ENCODE peak calls at places on chromosomes 7 and 10, in nine cellular contexts. One of them, this sample, is unnamed.

GRCh38 chr7:5217851-5218331 is 27.9 kb downstream of the WIPI2 start:
- DNase-seq in activated T-cell treated with anti-CD3 and anti-CD28 coated beads, Interleukin-2, amount 50 U/mL, for 72 hours: no peak
- DNase-seq in midbrain: no peak
- DNase-seq in GDM1: no peak
- DNase-seq in RWPE1: no peak
- DNase-seq in skeletal muscle cell: no peak
- DNase-seq in mesenteric fat pad: peak
- DNase-seq in NCI-H1417 treated with DMSO at 0.1 percent for 48 hours: no peak
- DNase-seq in T-cell: no peak
- DNase-seq in this sample: peak

GRCh38 chr7:20786421-20786778 is 286 bp downstream of the SP8 start:
- DNase-seq in NCI-H1417 treated with DMSO at 0.1 percent for 48 hours: no peak
- DNase-seq in activated T-cell treated with anti-CD3 and anti-CD28 coated beads, Interleukin-2, amount 50 U/mL, for 72 hours: no peak
- DNase-seq in RWPE1: no peak
- DNase-seq in mesenteric fat pad: no peak
- DNase-seq in T-cell: no peak
- DNase-seq in GDM1: no peak
- DNase-seq in midbrain: no peak
- DNase-seq in skeletal muscle cell: no peak
- DNase-seq in this sample: no peak

GRCh38 chr10:44619975-44620374 is 235.1 kb upstream of the CXCL12 start:
- DNase-seq in GDM1: no peak
- DNase-seq in activated T-cell treated with anti-CD3 and anti-CD28 coated beads, Interleukin-2, amount 50 U/mL, for 72 hours: no peak
- DNase-seq in skeletal muscle cell: peak
- DNase-seq in midbrain: no peak
- DNase-seq in mesenteric fat pad: no peak
- DNase-seq in RWPE1: no peak
- DNase-seq in NCI-H1417 treated with DMSO at 0.1 percent for 48 hours: no peak
- DNase-seq in T-cell: no peak
- DNase-seq in this sample: no peak

GRCh38 chr7:34320926-34321609 is 336.9 kb upstream of the NPSR1 start:
- DNase-seq in activated T-cell treated with anti-CD3 and anti-CD28 coated beads, Interleukin-2, amount 50 U/mL, for 72 hours: peak
- DNase-seq in mesenteric fat pad: no peak
- DNase-seq in NCI-H1417 treated with DMSO at 0.1 percent for 48 hours: peak
- DNase-seq in GDM1: peak
- DNase-seq in T-cell: peak
- DNase-seq in midbrain: peak
- DNase-seq in skeletal muscle cell: no peak
- DNase-seq in RWPE1: peak
- DNase-seq in this sample: peak

GRCh38 chr10:32360241-32360640 is 13.3 kb upstream of the EPC1 start:
- DNase-seq in skeletal muscle cell: no peak
- DNase-seq in GDM1: no peak
- DNase-seq in T-cell: no peak
- DNase-seq in mesenteric fat pad: no peak
- DNase-seq in RWPE1: no peak
- DNase-seq in NCI-H1417 treated with DMSO at 0.1 percent for 48 hours: no peak
- DNase-seq in midbrain: no peak
- DNase-seq in activated T-cell treated with anti-CD3 and anti-CD28 coated beads, Interleukin-2, amount 50 U/mL, for 72 hours: no peak
- DNase-seq in this sample: no peak

GRCh38 chr7:135757719-135758411 is 9.3 kb upstream of the FAM180A start:
- DNase-seq in midbrain: no peak
- DNase-seq in mesenteric fat pad: no peak
- DNase-seq in skeletal muscle cell: no peak
- DNase-seq in activated T-cell treated with anti-CD3 and anti-CD28 coated beads, Interleukin-2, amount 50 U/mL, for 72 hours: no peak
- DNase-seq in T-cell: no peak
- DNase-seq in GDM1: no peak
- DNase-seq in RWPE1: peak
- DNase-seq in NCI-H1417 treated with DMSO at 0.1 percent for 48 hours: no peak
- DNase-seq in this sample: no peak

GRCh38 chr10:127925471-127926207 is 18.7 kb downstream of the PTPRE start:
- DNase-seq in mesenteric fat pad: no peak
- DNase-seq in T-cell: no peak
- DNase-seq in GDM1: no peak
- DNase-seq in NCI-H1417 treated with DMSO at 0.1 percent for 48 hours: no peak
- DNase-seq in activated T-cell treated with anti-CD3 and anti-CD28 coated beads, Interleukin-2, amount 50 U/mL, for 72 hours: no peak
- DNase-seq in midbrain: no peak
- DNase-seq in RWPE1: no peak
- DNase-seq in skeletal muscle cell: no peak
- DNase-seq in this sample: no peak

GRCh38 chr10:100615911-100616310 is 80.2 kb downstream of the HIF1AN start:
- DNase-seq in mesenteric fat pad: no peak
- DNase-seq in T-cell: no peak
- DNase-seq in skeletal muscle cell: no peak
- DNase-seq in GDM1: no peak
- DNase-seq in midbrain: no peak
- DNase-seq in NCI-H1417 treated with DMSO at 0.1 percent for 48 hours: no peak
- DNase-seq in RWPE1: no peak
- DNase-seq in activated T-cell treated with anti-CD3 and anti-CD28 coated beads, Interleukin-2, amount 50 U/mL, for 72 hours: no peak
- DNase-seq in this sample: no peak

GRCh38 chr7:56491636-56492425 is 375.6 kb upstream of the NUPR2 start:
- DNase-seq in NCI-H1417 treated with DMSO at 0.1 percent for 48 hours: no peak
- DNase-seq in RWPE1: no peak
- DNase-seq in mesenteric fat pad: no peak
- DNase-seq in midbrain: no peak
- DNase-seq in skeletal muscle cell: no peak
- DNase-seq in T-cell: no peak
- DNase-seq in GDM1: no peak
- DNase-seq in activated T-cell treated with anti-CD3 and anti-CD28 coated beads, Interleukin-2, amount 50 U/mL, for 72 hours: no peak
- DNase-seq in this sample: no peak

GRCh38 chr7:28937103-28937502 is 21.0 kb downstream of the TRIL start:
- DNase-seq in mesenteric fat pad: no peak
- DNase-seq in NCI-H1417 treated with DMSO at 0.1 percent for 48 hours: no peak
- DNase-seq in midbrain: no peak
- DNase-seq in GDM1: no peak
- DNase-seq in activated T-cell treated with anti-CD3 and anti-CD28 coated beads, Interleukin-2, amount 50 U/mL, for 72 hours: no peak
- DNase-seq in T-cell: no peak
- DNase-seq in RWPE1: no peak
- DNase-seq in skeletal muscle cell: no peak
- DNase-seq in this sample: no peak

GRCh38 chr10:99279626-99280111 is 44.0 kb upstream of the HPSE2 start:
- DNase-seq in T-cell: no peak
- DNase-seq in GDM1: no peak
- DNase-seq in NCI-H1417 treated with DMSO at 0.1 percent for 48 hours: no peak
- DNase-seq in skeletal muscle cell: peak
- DNase-seq in activated T-cell treated with anti-CD3 and anti-CD28 coated beads, Interleukin-2, amount 50 U/mL, for 72 hours: no peak
- DNase-seq in RWPE1: no peak
- DNase-seq in mesenteric fat pad: no peak
- DNase-seq in midbrain: no peak
- DNase-seq in this sample: no peak

GRCh38 chr7:1748076-1748750 is 78.1 kb downstream of the ELFN1 start:
- DNase-seq in RWPE1: no peak
- DNase-seq in skeletal muscle cell: no peak
- DNase-seq in mesenteric fat pad: no peak
- DNase-seq in activated T-cell treated with anti-CD3 and anti-CD28 coated beads, Interleukin-2, amount 50 U/mL, for 72 hours: no peak
- DNase-seq in NCI-H1417 treated with DMSO at 0.1 percent for 48 hours: no peak
- DNase-seq in T-cell: no peak
- DNase-seq in midbrain: no peak
- DNase-seq in GDM1: no peak
- DNase-seq in this sample: no peak

GRCh38 chr10:72505435-72505834 is 120.4 kb downstream of the MICU1 start:
- DNase-seq in midbrain: no peak
- DNase-seq in RWPE1: no peak
- DNase-seq in T-cell: no peak
- DNase-seq in activated T-cell treated with anti-CD3 and anti-CD28 coated beads, Interleukin-2, amount 50 U/mL, for 72 hours: no peak
- DNase-seq in GDM1: no peak
- DNase-seq in mesenteric fat pad: no peak
- DNase-seq in NCI-H1417 treated with DMSO at 0.1 percent for 48 hours: no peak
- DNase-seq in skeletal muscle cell: no peak
- DNase-seq in this sample: no peak